ENCODE peak calls at places on chromosome 11, in four cellular contexts. One of them, this sample, is unnamed.

GRCh38 chr11:35619030-35619753 is 932 bp downstream of the FJX1 start:
- DNase-seq in IMR-90: peak
- DNase-seq in H9: peak
- DNase-seq in H1: no peak
- DNase-seq in this sample: peak

GRCh38 chr11:84212467-84213390 is 926.6 kb upstream of the CCDC90B start:
- DNase-seq in IMR-90: no peak
- DNase-seq in H9: no peak
- DNase-seq in H1: no peak
- DNase-seq in this sample: no peak

GRCh38 chr11:92678212-92678611 is 291.2 kb upstream of the MTNR1B start:
- DNase-seq in H9: no peak
- DNase-seq in IMR-90: no peak
- DNase-seq in H1: no peak
- DNase-seq in this sample: no peak

GRCh38 chr11:60880189-60880588 is 12.8 kb downstream of the ZP1 start:
- DNase-seq in H9: no peak
- DNase-seq in H1: no peak
- DNase-seq in IMR-90: no peak
- DNase-seq in this sample: no peak

GRCh38 chr11:105130189-105130813 is 9.3 kb downstream of the CARD18 start:
- DNase-seq in H9: no peak
- DNase-seq in H1: no peak
- DNase-seq in IMR-90: no peak
- DNase-seq in this sample: no peak

GRCh38 chr11:78465169-78465942 is 47.7 kb upstream of the GAB2 start:
- DNase-seq in H9: no peak
- DNase-seq in H1: no peak
- DNase-seq in IMR-90: no peak
- DNase-seq in this sample: no peak

GRCh38 chr11:64384981-64385952 is 26.3 kb downstream of the RPS6KA4 start:
- DNase-seq in H1: no peak
- DNase-seq in IMR-90: no peak
- DNase-seq in H9: no peak
- DNase-seq in this sample: peak

GRCh38 chr11:62337682-62338181 is 484 bp downstream of the ASRGL1 start:
- DNase-seq in IMR-90: no peak
- DNase-seq in H9: peak
- DNase-seq in H1: no peak
- DNase-seq in this sample: peak

GRCh38 chr11:25702417-25702816 is 629.5 kb upstream of the ANO3 start:
- DNase-seq in IMR-90: no peak
- DNase-seq in H1: no peak
- DNase-seq in H9: no peak
- DNase-seq in this sample: no peak

GRCh38 chr11:68116126-68116525 is 5.1 kb downstream of the CHKA start:
- DNase-seq in H9: no peak
- DNase-seq in H1: no peak
- DNase-seq in IMR-90: no peak
- DNase-seq in this sample: no peak

GRCh38 chr11:114953039-114953438 is 274.7 kb downstream of the NXPE2 start:
- DNase-seq in H9: no peak
- DNase-seq in IMR-90: no peak
- DNase-seq in H1: no peak
- DNase-seq in this sample: peak

GRCh38 chr11:102293873-102294601 is 23.2 kb upstream of the BIRC3 start:
- DNase-seq in H1: no peak
- DNase-seq in H9: no peak
- DNase-seq in IMR-90: peak
- DNase-seq in this sample: peak

GRCh38 chr11:76241243-76242000 is 35.1 kb upstream of the WNT11 start:
- DNase-seq in H1: no peak
- DNase-seq in H9: no peak
- DNase-seq in IMR-90: no peak
- DNase-seq in this sample: no peak

GRCh38 chr11:72483412-72484186 is 49.3 kb upstream of the CLPB start:
- DNase-seq in H9: no peak
- DNase-seq in H1: no peak
- DNase-seq in IMR-90: peak
- DNase-seq in this sample: no peak

GRCh38 chr11:112042161-112042960 is 17.2 kb downstream of the DLAT start:
- DNase-seq in H1: no peak
- DNase-seq in IMR-90: peak
- DNase-seq in H9: no peak
- DNase-seq in this sample: peak

GRCh38 chr11:4025957-4026324 is 68.7 kb upstream of the RRM1 start:
- DNase-seq in IMR-90: peak
- DNase-seq in H9: no peak
- DNase-seq in H1: no peak
- DNase-seq in this sample: no peak

GRCh38 chr11:113505541-113506375 is 30.6 kb upstream of the DRD2 start:
- DNase-seq in H1: no peak
- DNase-seq in H9: peak
- DNase-seq in IMR-90: peak
- DNase-seq in this sample: peak

GRCh38 chr11:107565219-107565937 is at the start of gene ALKBH8:
- DNase-seq in H1: no peak
- DNase-seq in H9: peak
- DNase-seq in IMR-90: peak
- DNase-seq in this sample: peak

GRCh38 chr11:10592331-10592730 is 23.9 kb upstream of the LYVE1 start:
- DNase-seq in H1: no peak
- DNase-seq in IMR-90: peak
- DNase-seq in H9: no peak
- DNase-seq in this sample: peak

GRCh38 chr11:90913131-90913668 is 690.4 kb upstream of the CHORDC1 start:
- DNase-seq in IMR-90: no peak
- DNase-seq in H1: no peak
- DNase-seq in H9: no peak
- DNase-seq in this sample: no peak

GRCh38 chr11:12377106-12377823 is at the start of gene PARVA:
- DNase-seq in H9: peak
- DNase-seq in IMR-90: peak
- DNase-seq in H1: peak
- DNase-seq in this sample: peak

DNA sequence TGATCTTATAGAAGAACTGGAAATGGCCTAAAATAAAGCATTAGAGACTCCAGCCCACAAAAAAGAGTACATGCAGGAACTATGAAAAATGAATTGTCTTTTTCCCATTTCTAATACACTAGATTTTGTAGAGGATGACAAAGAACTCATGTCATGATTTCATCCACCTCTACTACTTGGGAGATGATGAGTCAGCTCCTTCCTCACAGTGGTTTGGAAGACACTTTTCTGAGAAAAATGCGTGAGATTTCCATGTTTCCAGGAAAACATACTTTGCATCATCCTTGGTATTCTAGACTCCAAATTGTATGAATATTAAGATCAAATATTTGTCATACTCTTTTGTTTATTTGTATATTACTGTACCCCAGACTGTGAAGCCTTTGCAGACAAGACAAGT is 500.5 kb downstream of the FAM181B start:
- DNase-seq in H9: no peak
- DNase-seq in H1: no peak
- DNase-seq in IMR-90: no peak
- DNase-seq in this sample: no peak
- H3K56ac ChIP-seq in H9: no peak
- H3K56ac ChIP-seq in H1: no peak
- H3K56ac ChIP-seq in IMR-90: no peak
- H3K56ac ChIP-seq in this sample: no peak

GRCh38 chr11:96241351-96241841 is 101.6 kb downstream of the MAML2 start:
- DNase-seq in H1: no peak
- DNase-seq in H9: no peak
- DNase-seq in IMR-90: no peak
- DNase-seq in this sample: peak

GRCh38 chr11:96242191-96242845 is 100.7 kb downstream of the MAML2 start:
- DNase-seq in H9: no peak
- DNase-seq in IMR-90: no peak
- DNase-seq in H1: no peak
- DNase-seq in this sample: no peak

GRCh38 chr11:96237759-96238158 is 105.2 kb downstream of the MAML2 start:
- DNase-seq in H1: no peak
- DNase-seq in H9: no peak
- DNase-seq in IMR-90: no peak
- DNase-seq in this sample: peak

GRCh38 chr11:96235725-96236124 is 107.3 kb downstream of the MAML2 start:
- DNase-seq in H9: no peak
- DNase-seq in IMR-90: peak
- DNase-seq in H1: no peak
- DNase-seq in this sample: no peak

DNA sequence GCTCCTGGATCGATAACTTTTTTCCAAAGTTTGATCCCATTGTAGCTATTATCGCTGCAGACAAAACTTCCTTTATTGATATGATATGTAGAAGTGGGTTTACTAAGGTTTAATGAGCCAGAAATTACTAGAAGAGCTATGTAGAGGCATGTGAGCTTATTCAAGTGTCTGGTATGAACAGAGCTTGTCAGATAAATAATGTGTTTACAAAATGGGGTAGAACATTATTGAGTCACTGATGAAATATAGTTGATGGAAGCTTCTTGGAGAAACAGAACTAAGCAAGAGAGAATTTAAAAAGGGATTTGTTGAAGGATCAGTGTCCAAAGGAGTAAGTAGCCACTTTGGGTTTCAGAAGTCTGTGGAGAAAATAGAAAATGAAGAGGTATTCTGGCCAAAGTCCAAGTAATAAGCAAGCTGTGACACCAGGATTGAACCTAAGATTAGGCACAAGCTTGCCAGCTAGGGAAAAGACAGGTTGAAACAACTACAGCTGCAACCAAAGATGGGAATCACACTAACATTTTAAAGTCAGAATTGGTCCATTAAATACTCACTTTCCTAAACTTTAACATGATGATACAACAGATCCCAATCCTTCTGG is 104.3 kb downstream of the MAML2 start:
- DNase-seq in H1: no peak
- DNase-seq in IMR-90: peak
- DNase-seq in H9: no peak
- DNase-seq in this sample: no peak
- H3K18ac ChIP-seq in H1: no peak
- H3K18ac ChIP-seq in IMR-90: peak
- H3K18ac ChIP-seq in H9: no peak
- H3K18ac ChIP-seq in this sample: no peak

DNA sequence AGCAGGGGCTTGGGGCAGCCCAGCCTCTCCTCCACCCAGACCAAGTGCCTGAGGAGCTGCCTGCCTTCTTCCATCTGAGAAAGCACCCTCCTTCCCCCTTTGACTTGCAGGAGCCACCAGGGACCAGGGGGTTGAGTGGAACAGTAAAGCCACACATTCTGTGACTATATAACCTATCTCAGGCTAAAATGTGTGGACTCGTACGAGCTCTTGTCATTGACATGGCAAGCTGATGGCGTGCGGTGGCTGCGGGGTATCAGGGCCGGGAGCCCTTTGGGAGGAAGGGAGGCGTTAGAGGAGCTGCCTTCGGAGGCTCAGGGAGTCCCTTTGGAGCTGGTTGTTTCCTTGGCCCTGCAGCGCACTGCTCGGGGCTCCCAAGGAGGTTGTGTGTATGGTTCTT is 84.5 kb downstream of the CEP164 start:
- DNase-seq in H9: no peak
- DNase-seq in IMR-90: no peak
- DNase-seq in H1: no peak
- DNase-seq in this sample: no peak
- H3K56ac ChIP-seq in H9: no peak
- H3K56ac ChIP-seq in IMR-90: no peak
- H3K56ac ChIP-seq in H1: no peak
- H3K56ac ChIP-seq in this sample: peak

DNA sequence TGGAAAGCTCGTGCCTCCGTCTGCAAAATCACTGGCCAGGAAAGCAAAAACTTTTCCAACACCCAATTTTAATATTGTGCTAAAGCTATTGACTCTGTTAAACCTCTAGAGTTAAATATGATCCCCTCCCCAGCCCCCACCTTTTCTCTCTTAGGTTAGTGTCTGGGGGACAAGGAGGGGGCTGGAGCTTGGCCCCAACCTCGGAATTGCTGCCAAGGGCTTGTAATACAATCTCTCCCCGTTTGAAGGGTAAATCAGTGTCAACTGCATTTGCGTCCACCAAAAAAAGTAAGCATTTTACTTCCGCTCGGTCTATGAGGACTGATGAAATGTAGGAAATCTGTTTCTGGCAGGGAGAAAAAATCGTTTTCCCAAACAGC is at the start of gene GAS2:
- DNase-seq in H9: no peak
- DNase-seq in H1: no peak
- DNase-seq in IMR-90: peak
- DNase-seq in this sample: no peak
- H3K18ac ChIP-seq in H9: no peak
- H3K18ac ChIP-seq in H1: no peak
- H3K18ac ChIP-seq in IMR-90: no peak
- H3K18ac ChIP-seq in this sample: peak

GRCh38 chr11:118162846-118163245 is 10.2 kb upstream of the SCN4B start:
- DNase-seq in H9: no peak
- DNase-seq in H1: no peak
- DNase-seq in IMR-90: no peak
- DNase-seq in this sample: no peak
- H3K56ac ChIP-seq in H9: no peak
- H3K56ac ChIP-seq in H1: no peak
- H3K56ac ChIP-seq in IMR-90: no peak
- H3K56ac ChIP-seq in this sample: no peak

GRCh38 chr11:34345991-34346480 is 11.8 kb downstream of the ABTB2 start:
- DNase-seq in H9: no peak
- DNase-seq in IMR-90: peak
- DNase-seq in H1: no peak
- DNase-seq in this sample: no peak

GRCh38 chr11:34346551-34346950 is 11.3 kb downstream of the ABTB2 start:
- DNase-seq in H1: no peak
- DNase-seq in IMR-90: no peak
- DNase-seq in H9: no peak
- DNase-seq in this sample: no peak

GRCh38 chr11:34344410-34345011 is 13.3 kb downstream of the ABTB2 start:
- DNase-seq in H1: no peak
- DNase-seq in H9: no peak
- DNase-seq in IMR-90: no peak
- DNase-seq in this sample: no peak

GRCh38 chr11:34343686-34344085 is 14.1 kb downstream of the ABTB2 start:
- DNase-seq in H9: no peak
- DNase-seq in H1: no peak
- DNase-seq in IMR-90: no peak
- DNase-seq in this sample: no peak

GRCh38 chr11:34345012-34345804 is 12.6 kb downstream of the ABTB2 start:
- DNase-seq in H9: peak
- DNase-seq in IMR-90: peak
- DNase-seq in H1: no peak
- DNase-seq in this sample: no peak
- H3K18ac ChIP-seq in H9: no peak
- H3K18ac ChIP-seq in IMR-90: peak
- H3K18ac ChIP-seq in H1: no peak
- H3K18ac ChIP-seq in this sample: no peak

GRCh38 chr11:79691445-79691844 is 250.6 kb upstream of the TENM4 start:
- DNase-seq in H9: no peak
- DNase-seq in IMR-90: no peak
- DNase-seq in H1: no peak
- DNase-seq in this sample: no peak

GRCh38 chr11:79686703-79687419 is 246.0 kb upstream of the TENM4 start:
- DNase-seq in IMR-90: no peak
- DNase-seq in H1: no peak
- DNase-seq in H9: no peak
- DNase-seq in this sample: no peak
- H3K56ac ChIP-seq in IMR-90: no peak
- H3K56ac ChIP-seq in H1: no peak
- H3K56ac ChIP-seq in H9: no peak
- H3K56ac ChIP-seq in this sample: no peak